ENCODE peak calls at places on chromosomes 7 and 10, in five cellular contexts. N, V, Z, R and G are unnamed samples.
A peak's percentile ranks its signal among the peaks of the same experiment; 100 is the strongest.

GRCh38 chr10:132939957-132940790 is 2.2 kb downstream of the CFAP46 start:
- DNase-seq in V (peak; percentile 69), R (no peak), N (no peak), Z (peak; percentile 67), G (peak; percentile 27)

GRCh38 chr10:29918623-29919400 is 140.6 kb downstream of the JCAD start:
- DNase-seq in N (no peak), V (no peak), R (no peak), Z (no peak), G (no peak)

GRCh38 chr7:149821191-149822148 is 16.7 kb upstream of the ZNF862 start:
- DNase-seq in R (no peak), N (no peak), Z (no peak), V (no peak), G (no peak)

GRCh38 chr10:52951819-52952218 is 179.2 kb upstream of the MBL2 start:
- DNase-seq in Z (peak; percentile 92), R (peak; percentile 77), V (peak; percentile 70), N (no peak), G (no peak)

GRCh38 chr10:94225589-94225988 is 137.2 kb downstream of the NOC3L start:
- DNase-seq in V (no peak), R (peak; percentile 7), N (no peak), Z (peak; percentile 37), G (no peak)

GRCh38 chr7:34430456-34430855 is 227.6 kb upstream of the NPSR1 start:
- DNase-seq in Z (peak; percentile 11), N (no peak), V (peak; percentile 83), R (no peak), G (peak; percentile 3)

GRCh38 chr10:89414879-89415821 is 782 bp downstream of the IFIT5 start:
- DNase-seq in Z (peak; percentile 69), R (no peak), N (peak; percentile 32), V (peak; percentile 22), G (no peak)

GRCh38 chr7:72030994-72031667 is 381.0 kb downstream of the CALN1 start:
- DNase-seq in V (no peak), R (no peak), Z (peak; percentile 58), N (no peak), G (no peak)